ENCODE peak calls at places on chromosomes 5 and 9, in four cellular contexts. One of them, this sample, is unnamed.

GRCh38 chr9:25117791-25118190 is 560.5 kb downstream of the TUSC1 start:
- DNase-seq in K562: no peak
- DNase-seq in HEK293T: no peak
- DNase-seq in GM12878: no peak
- DNase-seq in this sample: no peak

GRCh38 chr5:172159016-172159415 is 29.0 kb downstream of the STK10 start:
- DNase-seq in K562: no peak
- DNase-seq in HEK293T: no peak
- DNase-seq in GM12878: no peak
- DNase-seq in this sample: no peak

GRCh38 chr9:71977003-71977402 is 65.6 kb downstream of the C9orf85 start:
- DNase-seq in K562: no peak
- DNase-seq in HEK293T: no peak
- DNase-seq in GM12878: no peak
- DNase-seq in this sample: no peak

GRCh38 chr9:129109504-129109903 is 1.1 kb downstream of the CRAT start:
- DNase-seq in K562: peak
- DNase-seq in HEK293T: peak
- DNase-seq in GM12878: no peak
- DNase-seq in this sample: peak

GRCh38 chr9:132288371-132288770 is 66.4 kb downstream of the SETX start:
- DNase-seq in K562: no peak
- DNase-seq in HEK293T: no peak
- DNase-seq in GM12878: no peak
- DNase-seq in this sample: no peak

GRCh38 chr9:4904322-4905134 is 80.5 kb upstream of the JAK2 start:
- DNase-seq in K562: no peak
- DNase-seq in HEK293T: no peak
- DNase-seq in GM12878: no peak
- DNase-seq in this sample: no peak

GRCh38 chr5:149452007-149452664 is 73.0 kb upstream of the IL17B start:
- DNase-seq in K562: peak
- DNase-seq in HEK293T: no peak
- DNase-seq in GM12878: no peak
- DNase-seq in this sample: peak

GRCh38 chr5:3659907-3660306 is 64.3 kb downstream of the IRX1 start:
- DNase-seq in K562: no peak
- DNase-seq in HEK293T: no peak
- DNase-seq in GM12878: no peak
- DNase-seq in this sample: peak

GRCh38 chr5:55383254-55383653 is 75.5 kb downstream of the MTREX start:
- DNase-seq in K562: no peak
- DNase-seq in HEK293T: no peak
- DNase-seq in GM12878: no peak
- DNase-seq in this sample: no peak

GRCh38 chr9:65430221-65430620 is 145.2 kb upstream of the FOXD4L5 start:
- DNase-seq in K562: no peak
- DNase-seq in HEK293T: no peak
- DNase-seq in GM12878: no peak
- DNase-seq in this sample: no peak

GRCh38 chr5:69528015-69528414 is 32.0 kb upstream of the GTF2H2C start:
- DNase-seq in K562: no peak
- DNase-seq in HEK293T: no peak
- DNase-seq in GM12878: no peak
- DNase-seq in this sample: no peak

GRCh38 chr5:59178482-59178881 is 595.6 kb downstream of the RAB3C start:
- DNase-seq in K562: no peak
- DNase-seq in HEK293T: no peak
- DNase-seq in GM12878: no peak
- DNase-seq in this sample: no peak

GRCh38 chr5:127561254-127561653 is 43.8 kb downstream of the PRRC1 start:
- DNase-seq in K562: no peak
- DNase-seq in HEK293T: no peak
- DNase-seq in GM12878: no peak
- DNase-seq in this sample: no peak

GRCh38 chr5:119301210-119301609 is 54.6 kb upstream of the TNFAIP8 start:
- DNase-seq in K562: no peak
- DNase-seq in HEK293T: no peak
- DNase-seq in GM12878: no peak
- DNase-seq in this sample: no peak

GRCh38 chr5:134053840-134054338 is 49.1 kb upstream of the VDAC1 start:
- DNase-seq in K562: no peak
- DNase-seq in HEK293T: no peak
- DNase-seq in GM12878: no peak
- DNase-seq in this sample: no peak

GRCh38 chr5:177382423-177383029 is 1.7 kb upstream of the SLC34A1 start:
- DNase-seq in K562: no peak
- DNase-seq in HEK293T: no peak
- DNase-seq in GM12878: no peak
- DNase-seq in this sample: no peak

GRCh38 chr9:38681747-38682227 is 38.1 kb downstream of the FAM240B start:
- DNase-seq in K562: no peak
- DNase-seq in HEK293T: no peak
- DNase-seq in GM12878: no peak
- DNase-seq in this sample: no peak

GRCh38 chr5:53425598-53426516 is 54.6 kb upstream of the FST start:
- DNase-seq in K562: peak
- DNase-seq in HEK293T: peak
- DNase-seq in GM12878: no peak
- DNase-seq in this sample: peak

GRCh38 chr9:79263666-79264460 is 307.9 kb upstream of the TLE4 start:
- DNase-seq in K562: no peak
- DNase-seq in HEK293T: peak
- DNase-seq in GM12878: no peak
- DNase-seq in this sample: no peak

GRCh38 chr5:134845852-134846640 is at the start of gene C5orf24:
- DNase-seq in K562: peak
- DNase-seq in HEK293T: peak
- DNase-seq in GM12878: peak
- DNase-seq in this sample: peak

GRCh38 chr9:97861148-97861475 is 8.1 kb downstream of the FOXE1 start:
- DNase-seq in K562: no peak
- DNase-seq in HEK293T: no peak
- DNase-seq in GM12878: no peak
- DNase-seq in this sample: no peak

GRCh38 chr9:137433349-137433915 is 7.7 kb downstream of the ENTPD8 start:
- DNase-seq in K562: no peak
- DNase-seq in HEK293T: no peak
- DNase-seq in GM12878: no peak
- DNase-seq in this sample: no peak

GRCh38 chr5:134088994-134089560 is 25.4 kb upstream of the TCF7 start:
- DNase-seq in K562: no peak
- DNase-seq in HEK293T: no peak
- DNase-seq in GM12878: no peak
- DNase-seq in this sample: no peak

GRCh38 chr9:136690841-136691261 is 3.6 kb upstream of the AGPAT2 start:
- DNase-seq in K562: no peak
- DNase-seq in HEK293T: no peak
- DNase-seq in GM12878: no peak
- DNase-seq in this sample: no peak

GRCh38 chr5:64210866-64211265 is 45.2 kb downstream of the RNF180 start:
- DNase-seq in K562: no peak
- DNase-seq in HEK293T: no peak
- DNase-seq in GM12878: no peak
- DNase-seq in this sample: no peak

GRCh38 chr5:134100283-134101011 is 14.0 kb upstream of the TCF7 start:
- DNase-seq in K562: no peak
- DNase-seq in HEK293T: no peak
- DNase-seq in GM12878: peak
- DNase-seq in this sample: no peak

GRCh38 chr9:27412963-27413362 is 111.1 kb upstream of the IFNK start:
- DNase-seq in K562: no peak
- DNase-seq in HEK293T: no peak
- DNase-seq in GM12878: no peak
- DNase-seq in this sample: no peak

GRCh38 chr9:27412081-27412480 is 112.0 kb upstream of the IFNK start:
- DNase-seq in K562: no peak
- DNase-seq in HEK293T: no peak
- DNase-seq in GM12878: no peak
- DNase-seq in this sample: no peak

GRCh38 chr9:27413507-27414214 is 110.4 kb upstream of the IFNK start:
- DNase-seq in K562: no peak
- DNase-seq in HEK293T: no peak
- DNase-seq in GM12878: no peak
- DNase-seq in this sample: no peak

GRCh38 chr9:27408523-27408922 is 111.6 kb upstream of the EQTN start:
- DNase-seq in K562: no peak
- DNase-seq in HEK293T: no peak
- DNase-seq in GM12878: no peak
- DNase-seq in this sample: no peak

DNA sequence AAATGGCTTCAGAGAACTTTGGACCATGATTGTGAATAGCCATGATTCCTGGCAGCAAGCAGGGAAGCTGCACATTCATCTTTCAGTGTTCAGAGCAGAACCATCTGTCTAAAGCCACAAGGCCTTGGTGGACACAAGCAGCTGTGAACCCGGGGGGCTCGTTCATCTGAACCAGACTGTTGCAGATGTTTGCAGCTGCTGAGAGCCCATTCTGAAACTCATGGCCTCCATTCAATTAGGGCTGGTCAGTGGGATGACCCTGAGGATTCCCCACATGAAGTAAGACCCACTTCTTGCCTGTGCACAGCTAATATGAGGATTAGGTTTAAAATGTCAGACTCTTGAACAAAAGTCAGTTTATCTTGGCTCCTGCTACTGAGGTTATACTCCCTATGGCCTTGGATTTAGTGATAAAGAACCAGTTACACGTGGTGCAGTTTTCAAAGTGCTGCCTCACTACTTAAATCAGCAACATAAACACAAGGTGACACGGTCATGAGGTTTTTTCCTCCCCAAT is 109.8 kb upstream of the IFNK start:
- DNase-seq in K562: no peak
- DNase-seq in HEK293T: no peak
- DNase-seq in GM12878: no peak
- DNase-seq in this sample: no peak
- TF ChIP-seq FOXK2 in K562: peak
- TF ChIP-seq FOXK2 in HEK293T: no peak
- TF ChIP-seq FOXK2 in GM12878: no peak
- TF ChIP-seq FOXK2 in this sample: no peak

GRCh38 chr9:93223241-93224180 is 39.6 kb downstream of the WNK2 start:
- DNase-seq in K562: no peak
- DNase-seq in HEK293T: no peak
- DNase-seq in GM12878: no peak
- DNase-seq in this sample: no peak
- TF ChIP-seq FOXK2 in K562: no peak
- TF ChIP-seq FOXK2 in HEK293T: no peak
- TF ChIP-seq FOXK2 in GM12878: no peak
- TF ChIP-seq FOXK2 in this sample: no peak

GRCh38 chr9:16688814-16689213 is 181.7 kb downstream of the BNC2 start:
- DNase-seq in K562: no peak
- DNase-seq in HEK293T: no peak
- DNase-seq in GM12878: no peak
- DNase-seq in this sample: no peak

GRCh38 chr9:16687678-16688369 is 182.6 kb downstream of the BNC2 start:
- DNase-seq in K562: no peak
- DNase-seq in HEK293T: no peak
- DNase-seq in GM12878: no peak
- DNase-seq in this sample: no peak

GRCh38 chr9:16690628-16691027 is 179.8 kb downstream of the BNC2 start:
- DNase-seq in K562: no peak
- DNase-seq in HEK293T: no peak
- DNase-seq in GM12878: no peak
- DNase-seq in this sample: no peak

GRCh38 chr9:16689352-16689938 is 181.0 kb downstream of the BNC2 start:
- DNase-seq in K562: no peak
- DNase-seq in HEK293T: no peak
- DNase-seq in GM12878: no peak
- DNase-seq in this sample: no peak
- TF ChIP-seq FOXK2 in K562: no peak
- TF ChIP-seq FOXK2 in HEK293T: no peak
- TF ChIP-seq FOXK2 in GM12878: no peak
- TF ChIP-seq FOXK2 in this sample: no peak

GRCh38 chr5:17065468-17065867 is 129.4 kb upstream of the MYO10 start:
- DNase-seq in K562: no peak
- DNase-seq in HEK293T: no peak
- DNase-seq in GM12878: no peak
- DNase-seq in this sample: no peak
- TF ChIP-seq FOXK2 in K562: no peak
- TF ChIP-seq FOXK2 in HEK293T: no peak
- TF ChIP-seq FOXK2 in GM12878: no peak
- TF ChIP-seq FOXK2 in this sample: no peak

This sample was measured in HepG2.